ENCODE peak calls at places on chromosomes 2 and 18, in seven cellular contexts. One of them, this sample, is unnamed.

GRCh38 chr18:30925795-30926194 is 116.7 kb downstream of the DSC3 start:
- DNase-seq in tibial nerve: no peak
- DNase-seq in transverse colon: no peak
- DNase-seq in stomach: no peak
- DNase-seq in K562: no peak
- DNase-seq in upper lobe of left lung: no peak
- DNase-seq in GM12878: no peak
- DNase-seq in this sample: no peak

GRCh38 chr2:69535739-69536374 is 98.6 kb upstream of the NFU1 start:
- DNase-seq in K562: no peak
- DNase-seq in transverse colon: no peak
- DNase-seq in stomach: no peak
- DNase-seq in tibial nerve: no peak
- DNase-seq in GM12878: no peak
- DNase-seq in upper lobe of left lung: no peak
- DNase-seq in this sample: no peak

GRCh38 chr2:85737481-85737880 is 16.3 kb upstream of the ATOH8 start:
- DNase-seq in tibial nerve: peak; percentile 80
- DNase-seq in GM12878: no peak
- DNase-seq in upper lobe of left lung: no peak
- DNase-seq in transverse colon: peak; percentile 68
- DNase-seq in stomach: peak; percentile 59
- DNase-seq in K562: no peak
- DNase-seq in this sample: peak; percentile 96

GRCh38 chr18:3857544-3857943 is 407.6 kb downstream of the TGIF1 start:
- DNase-seq in stomach: no peak
- DNase-seq in upper lobe of left lung: no peak
- DNase-seq in tibial nerve: no peak
- DNase-seq in K562: no peak
- DNase-seq in GM12878: no peak
- DNase-seq in transverse colon: no peak
- DNase-seq in this sample: no peak

GRCh38 chr2:183536714-183537113 is 412.5 kb downstream of the NUP35 start:
- DNase-seq in upper lobe of left lung: no peak
- DNase-seq in stomach: no peak
- DNase-seq in GM12878: no peak
- DNase-seq in transverse colon: no peak
- DNase-seq in K562: no peak
- DNase-seq in tibial nerve: no peak
- DNase-seq in this sample: no peak

GRCh38 chr2:151343073-151343472 is 14.3 kb upstream of the TNFAIP6 start:
- DNase-seq in transverse colon: no peak
- DNase-seq in stomach: no peak
- DNase-seq in upper lobe of left lung: no peak
- DNase-seq in GM12878: no peak
- DNase-seq in tibial nerve: no peak
- DNase-seq in K562: no peak
- DNase-seq in this sample: no peak

GRCh38 chr2:172102858-172103359 is at the start of gene DLX2:
- DNase-seq in upper lobe of left lung: peak; percentile 82
- DNase-seq in tibial nerve: peak; percentile 40
- DNase-seq in stomach: peak; percentile 78
- DNase-seq in transverse colon: peak; percentile 86
- DNase-seq in GM12878: no peak
- DNase-seq in K562: peak; percentile 96
- DNase-seq in this sample: peak; percentile 82

GRCh38 chr2:23606968-23607367 is 222.0 kb downstream of the KLHL29 start:
- DNase-seq in upper lobe of left lung: no peak
- DNase-seq in tibial nerve: no peak
- DNase-seq in stomach: no peak
- DNase-seq in GM12878: no peak
- DNase-seq in transverse colon: no peak
- DNase-seq in K562: no peak
- DNase-seq in this sample: peak; percentile 27

GRCh38 chr2:187500585-187501359 is 52.7 kb upstream of the CALCRL start:
- DNase-seq in K562: peak; percentile 59
- DNase-seq in tibial nerve: no peak
- DNase-seq in transverse colon: no peak
- DNase-seq in GM12878: no peak
- DNase-seq in upper lobe of left lung: no peak
- DNase-seq in stomach: no peak
- DNase-seq in this sample: no peak

GRCh38 chr2:232781765-232782164 is 5.4 kb upstream of the KCNJ13 start:
- DNase-seq in stomach: no peak
- DNase-seq in tibial nerve: no peak
- DNase-seq in upper lobe of left lung: no peak
- DNase-seq in GM12878: peak; percentile 55
- DNase-seq in transverse colon: no peak
- DNase-seq in K562: no peak
- DNase-seq in this sample: no peak

GRCh38 chr2:168231609-168232241 is 15.7 kb downstream of the STK39 start:
- DNase-seq in tibial nerve: no peak
- DNase-seq in transverse colon: no peak
- DNase-seq in stomach: no peak
- DNase-seq in K562: no peak
- DNase-seq in GM12878: no peak
- DNase-seq in upper lobe of left lung: no peak
- DNase-seq in this sample: peak; percentile 78

GRCh38 chr2:241019441-241020139 is 21.2 kb downstream of the SNED1 start:
- DNase-seq in tibial nerve: no peak
- DNase-seq in GM12878: no peak
- DNase-seq in K562: no peak
- DNase-seq in upper lobe of left lung: no peak
- DNase-seq in transverse colon: no peak
- DNase-seq in stomach: peak; percentile 10
- DNase-seq in this sample: peak; percentile 32

GRCh38 chr2:166539340-166540162 is 45.5 kb upstream of the SCN7A start:
- DNase-seq in upper lobe of left lung: no peak
- DNase-seq in tibial nerve: no peak
- DNase-seq in K562: peak; percentile 70
- DNase-seq in stomach: no peak
- DNase-seq in GM12878: peak; percentile 12
- DNase-seq in transverse colon: no peak
- DNase-seq in this sample: no peak

GRCh38 chr2:112627060-112628040 is 18.4 kb upstream of the SLC20A1 start:
- DNase-seq in upper lobe of left lung: peak; percentile 72
- DNase-seq in K562: peak; percentile 53
- DNase-seq in transverse colon: no peak
- DNase-seq in tibial nerve: no peak
- DNase-seq in stomach: peak; percentile 42
- DNase-seq in GM12878: no peak
- DNase-seq in this sample: peak; percentile 84

GRCh38 chr2:64654993-64655666 is 1.4 kb upstream of the SERTAD2 start:
- DNase-seq in transverse colon: no peak
- DNase-seq in stomach: no peak
- DNase-seq in tibial nerve: no peak
- DNase-seq in K562: peak; percentile 43
- DNase-seq in upper lobe of left lung: no peak
- DNase-seq in GM12878: no peak
- DNase-seq in this sample: no peak

GRCh38 chr2:11899896-11900295 is 153.5 kb downstream of the LPIN1 start:
- DNase-seq in GM12878: no peak
- DNase-seq in tibial nerve: no peak
- DNase-seq in stomach: no peak
- DNase-seq in K562: no peak
- DNase-seq in upper lobe of left lung: no peak
- DNase-seq in transverse colon: no peak
- DNase-seq in this sample: no peak

GRCh38 chr2:11729362-11730212 is 16.8 kb upstream of the LPIN1 start:
- DNase-seq in K562: no peak
- DNase-seq in stomach: no peak
- DNase-seq in GM12878: no peak
- DNase-seq in tibial nerve: no peak
- DNase-seq in transverse colon: no peak
- DNase-seq in upper lobe of left lung: no peak
- DNase-seq in this sample: no peak

GRCh38 chr2:113672297-113672696 is 45.2 kb downstream of the RABL2A start:
- DNase-seq in K562: no peak
- DNase-seq in GM12878: no peak
- DNase-seq in upper lobe of left lung: no peak
- DNase-seq in transverse colon: no peak
- DNase-seq in tibial nerve: no peak
- DNase-seq in stomach: no peak
- DNase-seq in this sample: no peak

GRCh38 chr2:238439093-238439849 is 12.5 kb downstream of the ASB1 start:
- DNase-seq in GM12878: no peak
- DNase-seq in K562: no peak
- DNase-seq in stomach: peak; percentile 61
- DNase-seq in transverse colon: no peak
- DNase-seq in tibial nerve: no peak
- DNase-seq in upper lobe of left lung: no peak
- DNase-seq in this sample: no peak

GRCh38 chr2:54664238-54664786 is 59.1 kb upstream of the EML6 start:
- DNase-seq in K562: no peak
- DNase-seq in transverse colon: no peak
- DNase-seq in GM12878: no peak
- DNase-seq in upper lobe of left lung: no peak
- DNase-seq in stomach: no peak
- DNase-seq in tibial nerve: no peak
- DNase-seq in this sample: no peak

GRCh38 chr2:236706288-236706687 is 136.7 kb downstream of the ACKR3 start:
- DNase-seq in K562: no peak
- DNase-seq in GM12878: no peak
- DNase-seq in stomach: peak; percentile 70
- DNase-seq in tibial nerve: no peak
- DNase-seq in upper lobe of left lung: no peak
- DNase-seq in transverse colon: no peak
- DNase-seq in this sample: no peak

GRCh38 chr2:150479075-150479915 is 8.2 kb downstream of the RND3 start:
- DNase-seq in upper lobe of left lung: no peak
- DNase-seq in K562: no peak
- DNase-seq in stomach: no peak
- DNase-seq in transverse colon: no peak
- DNase-seq in tibial nerve: no peak
- DNase-seq in GM12878: no peak
- DNase-seq in this sample: no peak

GRCh38 chr2:232860593-232861241 is 9.3 kb upstream of the SNORC start:
- DNase-seq in tibial nerve: no peak
- DNase-seq in upper lobe of left lung: no peak
- DNase-seq in K562: no peak
- DNase-seq in transverse colon: no peak
- DNase-seq in stomach: no peak
- DNase-seq in GM12878: no peak
- DNase-seq in this sample: no peak

GRCh38 chr2:181810823-181811695 is 80.5 kb upstream of the ITPRID2 start:
- DNase-seq in K562: peak; percentile 77
- DNase-seq in stomach: peak; percentile 45
- DNase-seq in upper lobe of left lung: peak; percentile 59
- DNase-seq in tibial nerve: no peak
- DNase-seq in transverse colon: peak; percentile 36
- DNase-seq in GM12878: no peak
- DNase-seq in this sample: no peak

GRCh38 chr18:52936931-52937330 is 596.9 kb downstream of the DCC start:
- DNase-seq in stomach: no peak
- DNase-seq in GM12878: no peak
- DNase-seq in K562: no peak
- DNase-seq in tibial nerve: no peak
- DNase-seq in upper lobe of left lung: no peak
- DNase-seq in transverse colon: no peak
- DNase-seq in this sample: no peak

DNA sequence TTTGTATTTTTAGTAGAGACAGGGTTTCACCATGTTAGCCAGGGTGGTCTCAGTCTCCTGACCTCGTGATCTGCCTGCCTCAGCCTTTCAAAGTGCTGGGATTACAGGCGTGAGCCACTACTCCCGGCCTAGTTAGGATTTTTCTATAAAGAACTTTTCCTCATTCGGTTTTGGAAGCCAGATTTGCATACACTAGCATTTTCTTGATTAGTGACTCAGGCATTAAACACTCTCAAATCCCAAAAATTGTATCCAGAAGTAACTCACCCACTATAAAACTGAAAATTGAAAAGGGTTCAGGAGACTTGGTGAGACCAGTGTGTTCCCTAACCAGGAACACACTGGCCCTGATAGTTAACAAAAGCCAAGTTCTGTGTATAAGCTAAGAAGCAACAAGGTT is 25.2 kb downstream of the EIF2AK3 start:
- DNase-seq in transverse colon: no peak
- DNase-seq in tibial nerve: no peak
- DNase-seq in K562: no peak
- DNase-seq in upper lobe of left lung: no peak
- DNase-seq in stomach: no peak
- DNase-seq in GM12878: no peak
- DNase-seq in this sample: no peak
- H3K27ac ChIP-seq in transverse colon: no peak overlapping the region
- H3K27ac ChIP-seq in tibial nerve: no peak overlapping the region
- H3K27ac ChIP-seq in K562: peak overlapping the region; percentile 3
- H3K27ac ChIP-seq in upper lobe of left lung: no peak overlapping the region
- H3K27ac ChIP-seq in stomach: peak overlapping the region; percentile 4
- H3K27ac ChIP-seq in GM12878: no peak overlapping the region
- H3K27ac ChIP-seq in this sample: no peak overlapping the region

GRCh38 chr2:25236736-25237135 is 68.4 kb upstream of the POMC start:
- DNase-seq in transverse colon: no peak
- DNase-seq in stomach: no peak
- DNase-seq in tibial nerve: no peak
- DNase-seq in GM12878: no peak
- DNase-seq in upper lobe of left lung: no peak
- DNase-seq in K562: no peak
- DNase-seq in this sample: no peak
- H3K36me3 ChIP-seq in transverse colon: no peaks in the 10 kb centered on the region
- H3K36me3 ChIP-seq in stomach: peaks cover 100% of the 10 kb centered on the region
- H3K36me3 ChIP-seq in tibial nerve: peaks cover 97% of the 10 kb centered on the region
- H3K36me3 ChIP-seq in GM12878: peaks cover 19% of the 10 kb centered on the region
- H3K36me3 ChIP-seq in upper lobe of left lung: peaks cover 75% of the 10 kb centered on the region
- H3K36me3 ChIP-seq in K562: peaks cover 41% of the 10 kb centered on the region
- H3K36me3 ChIP-seq in this sample: peaks cover 100% of the 10 kb centered on the region

DNA sequence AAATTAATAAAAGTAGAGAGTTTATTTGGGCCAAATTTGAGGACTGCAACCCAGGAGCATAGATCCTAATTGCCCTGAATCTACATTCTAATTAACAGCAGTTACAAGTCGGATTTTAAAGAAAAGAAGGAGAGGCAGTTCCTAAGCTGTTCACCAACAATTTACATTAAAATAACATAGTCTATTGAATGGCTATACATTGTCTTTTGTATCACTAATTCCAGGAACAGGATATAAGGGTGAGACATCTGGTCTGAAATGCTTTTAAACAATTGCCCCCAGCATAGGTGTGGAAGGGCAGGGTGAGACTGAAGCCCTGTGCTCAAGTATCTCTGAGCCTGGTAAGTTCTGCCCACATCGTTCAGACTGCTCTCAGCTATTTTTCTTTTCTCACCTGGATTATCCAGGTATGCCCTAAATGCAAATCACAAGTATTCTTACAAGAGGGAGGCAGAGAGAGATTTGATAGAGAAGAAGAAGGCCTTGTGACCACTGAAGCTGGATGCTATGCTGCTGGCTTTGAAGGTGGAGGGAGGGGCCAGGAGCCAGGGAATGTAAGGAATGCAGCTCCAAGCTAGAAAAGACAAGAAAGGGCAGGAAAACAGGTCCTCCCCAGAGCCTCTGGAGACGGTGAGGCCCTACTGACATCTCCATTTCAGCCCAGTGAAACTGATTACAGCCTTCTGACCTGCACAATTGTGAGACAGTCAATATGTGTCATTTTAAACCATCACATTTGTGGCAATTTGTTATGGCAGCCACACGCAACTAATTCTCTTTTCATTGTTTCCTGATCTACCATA is 189.4 kb upstream of the ARL4C start:
- DNase-seq in K562: no peak
- DNase-seq in GM12878: no peak
- DNase-seq in stomach: no peak
- DNase-seq in tibial nerve: no peak
- DNase-seq in transverse colon: no peak
- DNase-seq in upper lobe of left lung: no peak
- DNase-seq in this sample: no peak
- TF ChIP-seq EP300 in K562: no peak
- TF ChIP-seq EP300 in GM12878: no peak
- TF ChIP-seq EP300 in stomach: no peak
- TF ChIP-seq EP300 in tibial nerve: no peak
- TF ChIP-seq EP300 in transverse colon: no peak
- TF ChIP-seq EP300 in upper lobe of left lung: no peak
- TF ChIP-seq EP300 in this sample: no peak

GRCh38 chr2:193141-193552 is 70.7 kb downstream of the SH3YL1 start:
- DNase-seq in upper lobe of left lung: no peak
- DNase-seq in stomach: no peak
- DNase-seq in tibial nerve: no peak
- DNase-seq in GM12878: peak; percentile 57
- DNase-seq in K562: no peak
- DNase-seq in transverse colon: no peak
- DNase-seq in this sample: no peak
- H3K27ac ChIP-seq in upper lobe of left lung: no peak overlapping the region
- H3K27ac ChIP-seq in stomach: no peak overlapping the region
- H3K27ac ChIP-seq in tibial nerve: no peak overlapping the region
- H3K27ac ChIP-seq in GM12878: no peak overlapping the region
- H3K27ac ChIP-seq in K562: no peak overlapping the region
- H3K27ac ChIP-seq in transverse colon: no peak overlapping the region
- H3K27ac ChIP-seq in this sample: no peak overlapping the region